ENCODE peak calls at places on chromosomes 13 and 19, in six cellular contexts. One of them, this sample, is unnamed.

GRCh38 chr19:15846923-15847322 is 31.5 kb upstream of the OR10H1 start:
- DNase-seq in body of pancreas: no peak
- DNase-seq in fibroblast of the aortic adventitia: no peak
- DNase-seq in colonic mucosa: no peak
- DNase-seq in thoracic aorta: no peak
- DNase-seq in stimulated activated CD8-positive, alpha-beta memory T cell treated with anti-CD3 and anti-CD28 coated beads, Interleukin-7, amount 100 ng/mL, for 1 hour: no peak
- DNase-seq in this sample: no peak

GRCh38 chr13:82758056-82758455 is 1124.2 kb downstream of the SLITRK1 start:
- DNase-seq in colonic mucosa: no peak
- DNase-seq in body of pancreas: no peak
- DNase-seq in fibroblast of the aortic adventitia: peak
- DNase-seq in thoracic aorta: no peak
- DNase-seq in stimulated activated CD8-positive, alpha-beta memory T cell treated with anti-CD3 and anti-CD28 coated beads, Interleukin-7, amount 100 ng/mL, for 1 hour: no peak
- DNase-seq in this sample: no peak

GRCh38 chr13:50678464-50679162 is 164.9 kb downstream of the DLEU7 start:
- DNase-seq in stimulated activated CD8-positive, alpha-beta memory T cell treated with anti-CD3 and anti-CD28 coated beads, Interleukin-7, amount 100 ng/mL, for 1 hour: no peak
- DNase-seq in colonic mucosa: no peak
- DNase-seq in thoracic aorta: no peak
- DNase-seq in body of pancreas: no peak
- DNase-seq in fibroblast of the aortic adventitia: peak
- DNase-seq in this sample: no peak

GRCh38 chr19:7063764-7064418 is 5.4 kb upstream of the MBD3L3 start:
- DNase-seq in thoracic aorta: no peak
- DNase-seq in body of pancreas: no peak
- DNase-seq in colonic mucosa: no peak
- DNase-seq in fibroblast of the aortic adventitia: no peak
- DNase-seq in stimulated activated CD8-positive, alpha-beta memory T cell treated with anti-CD3 and anti-CD28 coated beads, Interleukin-7, amount 100 ng/mL, for 1 hour: no peak
- DNase-seq in this sample: no peak

GRCh38 chr13:41614671-41615519 is 157.5 kb downstream of the RGCC start:
- DNase-seq in thoracic aorta: no peak
- DNase-seq in colonic mucosa: no peak
- DNase-seq in body of pancreas: no peak
- DNase-seq in stimulated activated CD8-positive, alpha-beta memory T cell treated with anti-CD3 and anti-CD28 coated beads, Interleukin-7, amount 100 ng/mL, for 1 hour: no peak
- DNase-seq in fibroblast of the aortic adventitia: peak
- DNase-seq in this sample: no peak

GRCh38 chr13:27635256-27635655 is 13.6 kb downstream of the POLR1D start:
- DNase-seq in stimulated activated CD8-positive, alpha-beta memory T cell treated with anti-CD3 and anti-CD28 coated beads, Interleukin-7, amount 100 ng/mL, for 1 hour: no peak
- DNase-seq in colonic mucosa: no peak
- DNase-seq in fibroblast of the aortic adventitia: no peak
- DNase-seq in body of pancreas: no peak
- DNase-seq in thoracic aorta: no peak
- DNase-seq in this sample: no peak

GRCh38 chr19:49347835-49348234 is 12.6 kb downstream of the CD37 start:
- DNase-seq in body of pancreas: no peak
- DNase-seq in fibroblast of the aortic adventitia: peak
- DNase-seq in thoracic aorta: no peak
- DNase-seq in stimulated activated CD8-positive, alpha-beta memory T cell treated with anti-CD3 and anti-CD28 coated beads, Interleukin-7, amount 100 ng/mL, for 1 hour: no peak
- DNase-seq in colonic mucosa: no peak
- DNase-seq in this sample: no peak

GRCh38 chr19:8361921-8362793 is 1.8 kb upstream of the ANGPTL4 start:
- DNase-seq in thoracic aorta: peak
- DNase-seq in colonic mucosa: peak
- DNase-seq in stimulated activated CD8-positive, alpha-beta memory T cell treated with anti-CD3 and anti-CD28 coated beads, Interleukin-7, amount 100 ng/mL, for 1 hour: no peak
- DNase-seq in fibroblast of the aortic adventitia: peak
- DNase-seq in body of pancreas: peak
- DNase-seq in this sample: peak

GRCh38 chr13:80437212-80437611 is 96.3 kb upstream of the SPRY2 start:
- DNase-seq in body of pancreas: no peak
- DNase-seq in colonic mucosa: no peak
- DNase-seq in thoracic aorta: no peak
- DNase-seq in stimulated activated CD8-positive, alpha-beta memory T cell treated with anti-CD3 and anti-CD28 coated beads, Interleukin-7, amount 100 ng/mL, for 1 hour: no peak
- DNase-seq in fibroblast of the aortic adventitia: no peak
- DNase-seq in this sample: no peak

GRCh38 chr13:25192052-25192451 is 20.0 kb upstream of the AMER2 start:
- DNase-seq in body of pancreas: no peak
- DNase-seq in colonic mucosa: no peak
- DNase-seq in fibroblast of the aortic adventitia: no peak
- DNase-seq in stimulated activated CD8-positive, alpha-beta memory T cell treated with anti-CD3 and anti-CD28 coated beads, Interleukin-7, amount 100 ng/mL, for 1 hour: no peak
- DNase-seq in thoracic aorta: no peak
- DNase-seq in this sample: no peak

GRCh38 chr19:53892981-53893325 is 11.0 kb downstream of the PRKCG start:
- DNase-seq in colonic mucosa: no peak
- DNase-seq in stimulated activated CD8-positive, alpha-beta memory T cell treated with anti-CD3 and anti-CD28 coated beads, Interleukin-7, amount 100 ng/mL, for 1 hour: no peak
- DNase-seq in fibroblast of the aortic adventitia: no peak
- DNase-seq in body of pancreas: no peak
- DNase-seq in thoracic aorta: no peak
- DNase-seq in this sample: no peak

GRCh38 chr13:114067886-114068722 is 64.3 kb downstream of the RASA3 start:
- DNase-seq in thoracic aorta: no peak
- DNase-seq in body of pancreas: no peak
- DNase-seq in colonic mucosa: no peak
- DNase-seq in fibroblast of the aortic adventitia: no peak
- DNase-seq in stimulated activated CD8-positive, alpha-beta memory T cell treated with anti-CD3 and anti-CD28 coated beads, Interleukin-7, amount 100 ng/mL, for 1 hour: no peak
- DNase-seq in this sample: no peak

GRCh38 chr19:10544753-10545251 is 1.1 kb downstream of the ATG4D start:
- DNase-seq in fibroblast of the aortic adventitia: no peak
- DNase-seq in colonic mucosa: peak
- DNase-seq in stimulated activated CD8-positive, alpha-beta memory T cell treated with anti-CD3 and anti-CD28 coated beads, Interleukin-7, amount 100 ng/mL, for 1 hour: no peak
- DNase-seq in body of pancreas: peak
- DNase-seq in thoracic aorta: no peak
- DNase-seq in this sample: no peak

GRCh38 chr19:2866495-2867024 is 575 bp upstream of the ZNF556 start:
- DNase-seq in thoracic aorta: no peak
- DNase-seq in colonic mucosa: no peak
- DNase-seq in fibroblast of the aortic adventitia: no peak
- DNase-seq in body of pancreas: no peak
- DNase-seq in stimulated activated CD8-positive, alpha-beta memory T cell treated with anti-CD3 and anti-CD28 coated beads, Interleukin-7, amount 100 ng/mL, for 1 hour: no peak
- DNase-seq in this sample: no peak

GRCh38 chr13:42652642-42653415 is 78.9 kb downstream of the TNFSF11 start:
- DNase-seq in fibroblast of the aortic adventitia: no peak
- DNase-seq in body of pancreas: no peak
- DNase-seq in thoracic aorta: no peak
- DNase-seq in stimulated activated CD8-positive, alpha-beta memory T cell treated with anti-CD3 and anti-CD28 coated beads, Interleukin-7, amount 100 ng/mL, for 1 hour: no peak
- DNase-seq in colonic mucosa: no peak
- DNase-seq in this sample: no peak

GRCh38 chr19:11116507-11116906 is 27.2 kb downstream of the LDLR start:
- DNase-seq in body of pancreas: no peak
- DNase-seq in fibroblast of the aortic adventitia: no peak
- DNase-seq in thoracic aorta: no peak
- DNase-seq in colonic mucosa: no peak
- DNase-seq in stimulated activated CD8-positive, alpha-beta memory T cell treated with anti-CD3 and anti-CD28 coated beads, Interleukin-7, amount 100 ng/mL, for 1 hour: no peak
- DNase-seq in this sample: no peak

GRCh38 chr19:47497821-47498520 is 14.0 kb upstream of the KPTN start:
- DNase-seq in thoracic aorta: no peak
- DNase-seq in colonic mucosa: no peak
- DNase-seq in stimulated activated CD8-positive, alpha-beta memory T cell treated with anti-CD3 and anti-CD28 coated beads, Interleukin-7, amount 100 ng/mL, for 1 hour: no peak
- DNase-seq in fibroblast of the aortic adventitia: no peak
- DNase-seq in body of pancreas: no peak
- DNase-seq in this sample: no peak

GRCh38 chr13:50125556-50126377 is 110.5 kb downstream of the KCNRG start:
- DNase-seq in fibroblast of the aortic adventitia: peak
- DNase-seq in thoracic aorta: peak
- DNase-seq in body of pancreas: peak
- DNase-seq in stimulated activated CD8-positive, alpha-beta memory T cell treated with anti-CD3 and anti-CD28 coated beads, Interleukin-7, amount 100 ng/mL, for 1 hour: peak
- DNase-seq in colonic mucosa: peak
- DNase-seq in this sample: peak

GRCh38 chr13:99657848-99658265 is 156.6 kb downstream of the TM9SF2 start:
- DNase-seq in thoracic aorta: no peak
- DNase-seq in stimulated activated CD8-positive, alpha-beta memory T cell treated with anti-CD3 and anti-CD28 coated beads, Interleukin-7, amount 100 ng/mL, for 1 hour: peak
- DNase-seq in body of pancreas: no peak
- DNase-seq in colonic mucosa: peak
- DNase-seq in fibroblast of the aortic adventitia: peak
- DNase-seq in this sample: peak

GRCh38 chr19:35224681-35225604 is 3.6 kb downstream of the FAM187B start:
- DNase-seq in stimulated activated CD8-positive, alpha-beta memory T cell treated with anti-CD3 and anti-CD28 coated beads, Interleukin-7, amount 100 ng/mL, for 1 hour: no peak
- DNase-seq in fibroblast of the aortic adventitia: no peak
- DNase-seq in colonic mucosa: peak
- DNase-seq in body of pancreas: no peak
- DNase-seq in thoracic aorta: no peak
- DNase-seq in this sample: no peak

GRCh38 chr13:27132538-27132937 is 39.1 kb downstream of the USP12 start:
- DNase-seq in body of pancreas: no peak
- DNase-seq in fibroblast of the aortic adventitia: no peak
- DNase-seq in colonic mucosa: no peak
- DNase-seq in thoracic aorta: no peak
- DNase-seq in stimulated activated CD8-positive, alpha-beta memory T cell treated with anti-CD3 and anti-CD28 coated beads, Interleukin-7, amount 100 ng/mL, for 1 hour: no peak
- DNase-seq in this sample: no peak

GRCh38 chr19:3857449-3858003 is 11.3 kb downstream of the ZFR2 start:
- DNase-seq in fibroblast of the aortic adventitia: no peak
- DNase-seq in stimulated activated CD8-positive, alpha-beta memory T cell treated with anti-CD3 and anti-CD28 coated beads, Interleukin-7, amount 100 ng/mL, for 1 hour: no peak
- DNase-seq in colonic mucosa: no peak
- DNase-seq in body of pancreas: no peak
- DNase-seq in thoracic aorta: no peak
- DNase-seq in this sample: no peak

GRCh38 chr19:4911786-4912672 is 2.7 kb downstream of the UHRF1 start:
- DNase-seq in body of pancreas: peak
- DNase-seq in fibroblast of the aortic adventitia: peak
- DNase-seq in colonic mucosa: peak
- DNase-seq in stimulated activated CD8-positive, alpha-beta memory T cell treated with anti-CD3 and anti-CD28 coated beads, Interleukin-7, amount 100 ng/mL, for 1 hour: peak
- DNase-seq in thoracic aorta: peak
- DNase-seq in this sample: peak

GRCh38 chr13:76329004-76329403 is 557.2 kb downstream of the KCTD12 start:
- DNase-seq in body of pancreas: no peak
- DNase-seq in thoracic aorta: no peak
- DNase-seq in fibroblast of the aortic adventitia: no peak
- DNase-seq in colonic mucosa: no peak
- DNase-seq in stimulated activated CD8-positive, alpha-beta memory T cell treated with anti-CD3 and anti-CD28 coated beads, Interleukin-7, amount 100 ng/mL, for 1 hour: no peak
- DNase-seq in this sample: no peak

GRCh38 chr13:25860862-25861261 is 191.0 kb downstream of the SHISA2 start:
- DNase-seq in stimulated activated CD8-positive, alpha-beta memory T cell treated with anti-CD3 and anti-CD28 coated beads, Interleukin-7, amount 100 ng/mL, for 1 hour: no peak
- DNase-seq in colonic mucosa: no peak
- DNase-seq in body of pancreas: no peak
- DNase-seq in fibroblast of the aortic adventitia: peak
- DNase-seq in thoracic aorta: no peak
- DNase-seq in this sample: no peak

GRCh38 chr19:10552596-10553053 is 8.9 kb downstream of the ATG4D start:
- DNase-seq in thoracic aorta: no peak
- DNase-seq in stimulated activated CD8-positive, alpha-beta memory T cell treated with anti-CD3 and anti-CD28 coated beads, Interleukin-7, amount 100 ng/mL, for 1 hour: no peak
- DNase-seq in body of pancreas: no peak
- DNase-seq in fibroblast of the aortic adventitia: no peak
- DNase-seq in colonic mucosa: peak
- DNase-seq in this sample: no peak

GRCh38 chr19:16374436-16374835 is 49.8 kb downstream of the KLF2 start:
- DNase-seq in body of pancreas: no peak
- DNase-seq in colonic mucosa: no peak
- DNase-seq in thoracic aorta: no peak
- DNase-seq in fibroblast of the aortic adventitia: no peak
- DNase-seq in stimulated activated CD8-positive, alpha-beta memory T cell treated with anti-CD3 and anti-CD28 coated beads, Interleukin-7, amount 100 ng/mL, for 1 hour: no peak
- DNase-seq in this sample: no peak

GRCh38 chr19:35431147-35431807 is 16.8 kb upstream of the FFAR2 start:
- DNase-seq in body of pancreas: no peak
- DNase-seq in thoracic aorta: no peak
- DNase-seq in fibroblast of the aortic adventitia: no peak
- DNase-seq in colonic mucosa: no peak
- DNase-seq in stimulated activated CD8-positive, alpha-beta memory T cell treated with anti-CD3 and anti-CD28 coated beads, Interleukin-7, amount 100 ng/mL, for 1 hour: no peak
- DNase-seq in this sample: no peak

GRCh38 chr19:19655051-19655594 is 8.4 kb downstream of the ATP13A1 start:
- DNase-seq in body of pancreas: no peak
- DNase-seq in stimulated activated CD8-positive, alpha-beta memory T cell treated with anti-CD3 and anti-CD28 coated beads, Interleukin-7, amount 100 ng/mL, for 1 hour: no peak
- DNase-seq in colonic mucosa: no peak
- DNase-seq in thoracic aorta: no peak
- DNase-seq in fibroblast of the aortic adventitia: no peak
- DNase-seq in this sample: no peak

GRCh38 chr19:43527860-43528622 is 1.0 kb upstream of the ETHE1 start:
- DNase-seq in stimulated activated CD8-positive, alpha-beta memory T cell treated with anti-CD3 and anti-CD28 coated beads, Interleukin-7, amount 100 ng/mL, for 1 hour: no peak
- DNase-seq in thoracic aorta: peak
- DNase-seq in body of pancreas: peak
- DNase-seq in fibroblast of the aortic adventitia: peak
- DNase-seq in colonic mucosa: peak
- DNase-seq in this sample: no peak

GRCh38 chr13:40485611-40486517 is 180.6 kb downstream of the FOXO1 start:
- DNase-seq in stimulated activated CD8-positive, alpha-beta memory T cell treated with anti-CD3 and anti-CD28 coated beads, Interleukin-7, amount 100 ng/mL, for 1 hour: peak
- DNase-seq in colonic mucosa: no peak
- DNase-seq in body of pancreas: no peak
- DNase-seq in fibroblast of the aortic adventitia: no peak
- DNase-seq in thoracic aorta: no peak
- DNase-seq in this sample: no peak

GRCh38 chr13:28819748-28820098 is 416 bp upstream of the MTUS2 start:
- DNase-seq in fibroblast of the aortic adventitia: peak
- DNase-seq in colonic mucosa: peak
- DNase-seq in thoracic aorta: no peak
- DNase-seq in stimulated activated CD8-positive, alpha-beta memory T cell treated with anti-CD3 and anti-CD28 coated beads, Interleukin-7, amount 100 ng/mL, for 1 hour: no peak
- DNase-seq in body of pancreas: peak
- DNase-seq in this sample: peak

GRCh38 chr13:102911336-102911735 is 65.5 kb downstream of the ERCC5 start:
- DNase-seq in body of pancreas: no peak
- DNase-seq in colonic mucosa: no peak
- DNase-seq in stimulated activated CD8-positive, alpha-beta memory T cell treated with anti-CD3 and anti-CD28 coated beads, Interleukin-7, amount 100 ng/mL, for 1 hour: no peak
- DNase-seq in fibroblast of the aortic adventitia: no peak
- DNase-seq in thoracic aorta: no peak
- DNase-seq in this sample: no peak

GRCh38 chr19:23698711-23699520 is 11.9 kb upstream of the ZNF675 start:
- DNase-seq in colonic mucosa: peak
- DNase-seq in fibroblast of the aortic adventitia: no peak
- DNase-seq in stimulated activated CD8-positive, alpha-beta memory T cell treated with anti-CD3 and anti-CD28 coated beads, Interleukin-7, amount 100 ng/mL, for 1 hour: no peak
- DNase-seq in body of pancreas: peak
- DNase-seq in thoracic aorta: no peak
- DNase-seq in this sample: no peak

GRCh38 chr13:31944262-31945160 is 87.1 kb upstream of the FRY start:
- DNase-seq in fibroblast of the aortic adventitia: no peak
- DNase-seq in stimulated activated CD8-positive, alpha-beta memory T cell treated with anti-CD3 and anti-CD28 coated beads, Interleukin-7, amount 100 ng/mL, for 1 hour: no peak
- DNase-seq in thoracic aorta: no peak
- DNase-seq in body of pancreas: no peak
- DNase-seq in colonic mucosa: no peak
- DNase-seq in this sample: no peak

GRCh38 chr19:13833330-13834265 is 38.4 kb downstream of the ZSWIM4 start:
- DNase-seq in colonic mucosa: peak
- DNase-seq in body of pancreas: peak
- DNase-seq in fibroblast of the aortic adventitia: peak
- DNase-seq in thoracic aorta: peak
- DNase-seq in stimulated activated CD8-positive, alpha-beta memory T cell treated with anti-CD3 and anti-CD28 coated beads, Interleukin-7, amount 100 ng/mL, for 1 hour: peak
- DNase-seq in this sample: peak

GRCh38 chr19:37127999-37128820 is 44.3 kb downstream of the ZNF585A start:
- DNase-seq in body of pancreas: no peak
- DNase-seq in colonic mucosa: no peak
- DNase-seq in thoracic aorta: no peak
- DNase-seq in fibroblast of the aortic adventitia: no peak
- DNase-seq in stimulated activated CD8-positive, alpha-beta memory T cell treated with anti-CD3 and anti-CD28 coated beads, Interleukin-7, amount 100 ng/mL, for 1 hour: no peak
- DNase-seq in this sample: no peak

GRCh38 chr13:26914148-26914547 is 153.6 kb upstream of the GPR12 start:
- DNase-seq in thoracic aorta: no peak
- DNase-seq in fibroblast of the aortic adventitia: no peak
- DNase-seq in body of pancreas: no peak
- DNase-seq in stimulated activated CD8-positive, alpha-beta memory T cell treated with anti-CD3 and anti-CD28 coated beads, Interleukin-7, amount 100 ng/mL, for 1 hour: no peak
- DNase-seq in colonic mucosa: no peak
- DNase-seq in this sample: no peak

This sample was measured in mucosa of gallbladder.